ENCODE peak calls at places on chromosomes 2 and 18, in six cellular contexts. F, N, P, U, D and X are unnamed samples. For H3K4me1, the result is how much of the 10 kb centered on the place peaks cover.

GRCh38 chr18:49699303-49699702 is 114.0 kb downstream of the ACAA2 start:
- DNase-seq in D (no peak), U (no peak), F (no peak), P (no peak), N (no peak), X (no peak)

GRCh38 chr18:74702951-74703350 is 105.3 kb downstream of the ZNF407 start:
- DNase-seq in P (no peak), U (no peak), N (no peak), F (no peak), D (no peak), X (no peak)

GRCh38 chr2:196592912-196593881 is 46.3 kb upstream of the CCDC150 start:
- DNase-seq in U (peak), N (no peak), P (peak), F (no peak), D (no peak), X (no peak)

GRCh38 chr2:198347349-198347748 is 543.0 kb downstream of the PLCL1 start:
- DNase-seq in F (no peak), D (no peak), P (no peak), N (no peak), U (no peak), X (no peak)

GRCh38 chr2:145484443-145485086 is 964.6 kb upstream of the ZEB2 start:
- DNase-seq in N (no peak), U (no peak), D (no peak), F (no peak), P (no peak), X (no peak)

GRCh38 chr2:188235364-188235763 is 56.3 kb upstream of the GULP1 start:
- DNase-seq in D (no peak), U (no peak), N (no peak), F (no peak), P (no peak), X (no peak)

GRCh38 chr2:6231166-6231565 is 539.0 kb downstream of the SOX11 start:
- DNase-seq in F (no peak), D (no peak), U (no peak), P (no peak), N (no peak), X (no peak)

GRCh38 chr2:39696838-39697237 is 31.1 kb downstream of the TMEM178A start:
- DNase-seq in F (no peak), N (no peak), P (no peak), D (no peak), U (no peak), X (no peak)

GRCh38 chr2:29164101-29164846 is 49.1 kb downstream of the CLIP4 start:
- DNase-seq in P (no peak), F (no peak), D (no peak), N (no peak), U (no peak), X (no peak)

GRCh38 chr18:58937204-58937603 is 72.5 kb downstream of the ZNF532 start:
- DNase-seq in U (no peak), N (no peak), F (no peak), D (no peak), P (no peak), X (no peak)

DNA sequence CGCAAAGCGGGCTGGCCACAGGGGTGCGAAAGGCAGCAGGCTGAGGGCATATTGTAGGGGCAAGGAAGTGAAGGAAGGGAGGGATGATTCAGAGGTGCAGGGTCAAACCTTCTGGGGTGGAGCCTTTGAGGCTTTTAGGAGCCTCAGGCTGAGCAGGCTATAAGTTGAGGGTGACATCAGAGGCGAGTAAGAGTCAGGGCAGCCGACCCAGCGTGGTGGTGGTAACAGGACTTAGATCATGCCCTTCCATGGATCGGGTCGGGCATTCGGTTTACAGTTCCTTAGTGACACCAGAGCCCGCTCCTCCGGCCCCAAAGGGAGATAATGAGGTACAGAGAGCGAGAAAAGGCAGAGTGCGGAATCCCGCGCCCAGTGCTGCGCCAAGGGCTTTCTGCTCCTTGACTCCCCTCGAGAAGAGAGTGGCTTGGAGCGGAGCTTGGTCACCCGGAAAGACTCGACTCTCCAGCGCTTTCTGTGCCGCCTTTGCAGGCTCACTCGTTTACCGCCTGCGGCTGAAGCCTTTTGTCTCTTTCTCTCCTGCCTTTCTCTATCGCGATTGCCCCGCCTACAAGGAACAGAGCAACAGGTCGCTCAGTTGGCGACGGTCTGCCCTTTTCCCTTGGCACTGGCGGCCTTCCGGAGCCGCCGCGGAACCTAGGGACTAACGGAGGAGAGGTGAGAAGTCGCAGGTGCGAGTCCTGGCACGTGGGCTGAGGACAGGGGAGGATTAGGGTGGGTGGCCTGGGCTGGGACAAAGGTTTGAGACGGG is 719 bp downstream of the LBX2 start:
- DNase-seq in D (no peak), P (no peak), N (peak), U (no peak), F (no peak), X (no peak)
- H3K4me1 ChIP-seq in D (under half), P (under half), N (under half), U (under half), F (under half), X (under half)

GRCh38 chr2:108320326-108320932 is 31.7 kb downstream of the SULT1C2 start:
- DNase-seq in N (no peak), D (no peak), U (no peak), P (no peak), F (no peak), X (no peak)

GRCh38 chr2:108316881-108317258 is 28.2 kb downstream of the SULT1C2 start:
- DNase-seq in P (no peak), D (no peak), F (no peak), N (no peak), U (no peak), X (no peak)

GRCh38 chr2:108314586-108315296 is 26.0 kb downstream of the SULT1C2 start:
- DNase-seq in P (no peak), F (no peak), D (no peak), U (no peak), N (no peak), X (no peak)

GRCh38 chr2:108315408-108316193 is 26.9 kb downstream of the SULT1C2 start:
- DNase-seq in N (no peak), U (no peak), P (no peak), D (no peak), F (no peak), X (no peak)

DNA sequence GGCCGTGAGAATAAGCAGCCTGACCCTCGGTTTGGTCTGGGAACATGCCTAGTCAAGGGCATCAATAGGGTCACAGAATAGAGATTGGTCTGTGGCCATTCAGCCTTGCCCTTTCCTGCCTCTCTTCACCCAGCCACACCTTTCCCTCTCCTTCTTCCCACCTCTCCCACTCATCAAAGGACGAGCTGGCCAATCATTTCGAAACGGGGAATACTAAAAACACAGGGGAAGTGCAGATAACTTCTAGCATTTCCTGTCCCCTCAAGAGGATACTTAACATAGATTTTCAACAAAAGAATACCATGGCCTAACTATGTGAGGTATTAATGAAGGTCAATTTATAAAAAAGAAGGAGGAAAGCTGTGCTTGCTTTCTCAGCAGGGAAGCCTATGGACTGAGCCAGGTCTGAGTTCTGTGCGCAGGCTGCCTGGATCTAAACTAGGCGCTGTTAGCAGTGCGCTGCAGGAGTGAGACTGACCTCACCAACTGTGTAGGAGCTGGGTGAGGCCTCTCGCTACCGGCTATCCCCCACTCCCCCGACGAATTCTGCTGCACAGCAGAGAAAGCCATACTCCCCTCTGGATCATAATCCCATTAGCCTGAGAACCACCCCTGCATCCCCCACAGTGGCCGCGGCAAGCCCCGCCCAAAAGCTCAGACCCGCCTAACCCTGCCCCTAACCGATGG is 27.6 kb downstream of the SULT1C2 start:
- DNase-seq in U (no peak), P (no peak), D (no peak), N (no peak), F (no peak), X (no peak)
- H3K27ac ChIP-seq in U (no peak), P (no peak), D (no peak), N (no peak), F (no peak), X (no peak)

GRCh38 chr18:28108254-28108653 is 68.7 kb downstream of the CDH2 start:
- DNase-seq in F (no peak), N (no peak), U (no peak), D (no peak), P (no peak), X (no peak)
- H3K4me1 ChIP-seq in F (under half), N (under half), U (under half), D (under half), P (under half), X (under half)

DNA sequence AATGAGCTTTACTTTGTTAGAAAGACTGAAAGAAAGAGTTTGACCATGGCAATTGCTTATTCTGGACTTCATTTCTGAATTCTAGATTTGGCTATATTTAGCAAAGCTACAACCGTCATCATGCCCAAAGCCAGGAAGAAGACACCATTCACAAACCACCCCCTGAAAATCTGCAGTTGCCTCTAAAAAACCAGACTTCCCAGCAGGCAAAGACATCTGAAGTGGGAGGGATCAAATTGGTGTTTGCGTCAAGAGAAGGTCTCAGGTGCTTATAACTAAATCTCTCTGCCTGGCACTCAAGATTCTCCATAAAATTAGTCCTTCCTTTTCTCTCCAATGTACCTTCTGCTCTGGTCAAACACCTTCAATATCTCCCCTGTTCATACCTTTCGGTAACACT is 5.6 kb downstream of the AAK1 start:
- DNase-seq in F (no peak), D (no peak), P (no peak), N (no peak), U (no peak), X (no peak)
- H3K27ac ChIP-seq in F (no peak), D (peak), P (no peak), N (no peak), U (peak), X (no peak)

GRCh38 chr2:54967269-54967668 is 83.0 kb downstream of the RTN4 start:
- DNase-seq in P (no peak), N (no peak), D (no peak), F (no peak), U (no peak), X (no peak)
- H3K4me1 ChIP-seq in P (under half), N (under half), D (under half), F (under half), U (under half), X (under half)

GRCh38 chr2:97957432-97958183 is 38.1 kb downstream of the TMEM131 start:
- DNase-seq in N (no peak), F (no peak), P (no peak), U (peak), D (no peak), X (no peak)
- H3K27ac ChIP-seq in N (no peak), F (no peak), P (no peak), U (no peak), D (no peak), X (no peak)

GRCh38 chr2:10032746-10033105 is 10.6 kb upstream of the KLF11 start:
- DNase-seq in U (no peak), D (no peak), N (no peak), P (peak), F (no peak), X (no peak)

GRCh38 chr2:10035053-10035422 is 8.3 kb upstream of the KLF11 start:
- DNase-seq in F (no peak), D (no peak), N (no peak), U (no peak), P (peak), X (no peak)

GRCh38 chr2:10031886-10032745 is 11.2 kb upstream of the KLF11 start:
- DNase-seq in D (no peak), P (peak), U (no peak), F (no peak), N (no peak), X (no peak)

GRCh38 chr2:10034333-10035052 is 8.9 kb upstream of the KLF11 start:
- DNase-seq in U (no peak), D (no peak), P (no peak), F (no peak), N (no peak), X (no peak)

GRCh38 chr2:10033251-10034006 is 9.9 kb upstream of the KLF11 start:
- DNase-seq in U (peak), N (no peak), F (no peak), D (no peak), P (peak), X (no peak)
- H3K4me1 ChIP-seq in U (under half), N (under half), F (under half), D (under half), P (half or more), X (half or more)

GRCh38 chr18:46536215-46536874 is 120.7 kb downstream of the LOXHD1 start:
- DNase-seq in P (no peak), U (no peak), D (no peak), N (no peak), F (peak), X (no peak)

GRCh38 chr18:46528037-46528436 is 129.0 kb downstream of the LOXHD1 start:
- DNase-seq in N (no peak), D (no peak), U (no peak), F (no peak), P (no peak), X (no peak)

GRCh38 chr18:46531472-46531871 is 125.5 kb downstream of the LOXHD1 start:
- DNase-seq in P (no peak), N (no peak), F (no peak), U (no peak), D (no peak), X (no peak)
- H3K27ac ChIP-seq in P (no peak), N (no peak), F (no peak), U (no peak), D (no peak), X (no peak)